ENCODE peak calls at places on chromosomes 6 and 20, in ten cellular contexts. T is myocyte; H is endothelial cell; S is NCI-H524 treated with DMSO at 0.1 percent for 48 hours; K is posterior cingulate gyrus; R is fibroblast of gingiva; G is HEK293T; L is central memory CD4-positive, alpha-beta T cell; V is A172; E is SJSA1. O is an unnamed sample.
A peak's percentile ranks its signal among the peaks of the same experiment; 100 is the strongest.

GRCh38 chr6:29071831-29072723 is 15.0 kb downstream of the OR2B3 start:
- DNase-seq in T (peak; percentile 9), L (no peak), G (peak; percentile 75), K (no peak), V (peak; percentile 28), R (peak; percentile 9), E (peak; percentile 43), S (no peak), H (peak; percentile 52), O (no peak)

GRCh38 chr6:46128476-46128875 is 1.3 kb upstream of the ENPP4 start:
- DNase-seq in H (no peak), S (no peak), L (no peak), T (no peak), G (no peak), K (no peak), R (no peak), E (no peak), V (no peak), O (no peak)

GRCh38 chr20:51995551-51995951 is 193.2 kb upstream of the SALL4 start:
- DNase-seq in K (no peak), H (no peak), R (peak; percentile 36), T (no peak), S (no peak), G (no peak), E (no peak), V (no peak), L (no peak), O (no peak)

GRCh38 chr6:33840064-33840926 is 36.5 kb upstream of the MLN start:
- DNase-seq in E (peak; percentile 92), K (no peak), H (no peak), R (peak; percentile 94), G (peak; percentile 42), V (peak; percentile 97), L (no peak), S (no peak), T (peak; percentile 92), O (peak; percentile 90)

GRCh38 chr20:39376788-39377187 is 414.6 kb downstream of the DHX35 start:
- DNase-seq in R (no peak), V (no peak), T (no peak), S (no peak), H (no peak), G (no peak), K (no peak), E (no peak), L (no peak), O (no peak)

GRCh38 chr6:152723398-152723797 is 25.7 kb downstream of the MYCT1 start:
- DNase-seq in G (no peak), V (peak; percentile 63), H (no peak), T (peak; percentile 96), E (no peak), S (peak; percentile 68), L (no peak), R (peak; percentile 3), K (no peak), O (no peak)

GRCh38 chr6:125008261-125008671 is 46.0 kb downstream of the RNF217 start:
- DNase-seq in S (no peak), K (no peak), L (no peak), R (no peak), V (no peak), H (no peak), E (no peak), T (peak; percentile 75), G (no peak), O (no peak)

GRCh38 chr6:30463651-30464618 is 25.4 kb upstream of the HLA-E start:
- DNase-seq in V (no peak), H (no peak), S (no peak), R (peak; percentile 15), L (peak; percentile 73), T (peak; percentile 90), G (no peak), E (peak; percentile 61), K (no peak), O (no peak)

GRCh38 chr6:107670792-107671199 is 153.3 kb downstream of the SCML4 start:
- DNase-seq in T (peak; percentile 52), G (no peak), H (peak; percentile 63), E (no peak), S (no peak), K (no peak), R (no peak), L (no peak), V (peak; percentile 64), O (no peak)

GRCh38 chr6:56772737-56773184 is 130.1 kb upstream of the DST start:
- DNase-seq in G (no peak), K (no peak), L (no peak), T (peak; percentile 77), S (no peak), R (peak; percentile 70), V (peak; percentile 61), E (no peak), H (no peak), O (no peak)

GRCh38 chr6:169453221-169453620 is 199.6 kb upstream of the THBS2 start:
- DNase-seq in K (no peak), L (no peak), H (no peak), V (no peak), R (peak; percentile 75), T (no peak), G (no peak), S (no peak), E (no peak), O (no peak)

GRCh38 chr20:23226612-23227265 is 123.9 kb upstream of the NXT1 start:
- DNase-seq in K (no peak), R (peak; percentile 85), H (no peak), S (no peak), G (no peak), E (no peak), L (no peak), T (no peak), V (no peak), O (no peak)

GRCh38 chr6:30103630-30104179 is 9.2 kb downstream of the TRIM31 start:
- DNase-seq in R (no peak), L (no peak), E (no peak), G (no peak), V (no peak), K (no peak), T (no peak), S (no peak), H (no peak), O (no peak)

GRCh38 chr6:21885101-21885500 is 291.6 kb downstream of the SOX4 start:
- DNase-seq in S (no peak), G (no peak), V (peak; percentile 21), R (no peak), L (no peak), T (peak; percentile 20), K (no peak), E (no peak), H (no peak), O (no peak)

GRCh38 chr20:63099426-63100267 is 92.9 kb upstream of the BHLHE23 start:
- DNase-seq in S (no peak), L (no peak), V (no peak), R (no peak), K (no peak), E (no peak), H (no peak), T (no peak), G (no peak), O (no peak)

GRCh38 chr6:43302126-43302525 is 4.1 kb downstream of the SLC22A7 start:
- DNase-seq in H (no peak), V (no peak), S (no peak), L (no peak), E (no peak), K (no peak), T (no peak), G (no peak), R (no peak), O (no peak)

GRCh38 chr6:89117285-89118108 is at the start of gene SRSF12:
- DNase-seq in V (no peak), G (peak; percentile 70), S (no peak), E (no peak), H (peak; percentile 43), T (peak; percentile 27), K (peak; percentile 13), R (peak; percentile 20), L (peak; percentile 12), O (no peak)

O was measured in T1000.